ENCODE peak calls at places on chromosomes 13 and 19, in ten cellular contexts. One of them, this sample, is unnamed. For H3K4me1, the result is how much of the 10 kb centered on the place peaks cover.

GRCh38 chr13:72536668-72537399 is 190.6 kb downstream of the MZT1 start:
- DNase-seq in breast epithelium: no peak
- DNase-seq in astrocyte: peak
- DNase-seq in right lobe of liver: peak
- DNase-seq in psoas muscle: no peak
- DNase-seq in body of pancreas: no peak
- DNase-seq in stomach: no peak
- DNase-seq in cardiac muscle cell: peak
- DNase-seq in mammary epithelial cell: no peak
- DNase-seq in thyroid gland: peak
- DNase-seq in this sample: peak

GRCh38 chr19:46898731-46899130 is 37.9 kb downstream of the ARHGAP35 start:
- DNase-seq in mammary epithelial cell: peak
- DNase-seq in cardiac muscle cell: peak
- DNase-seq in astrocyte: peak
- DNase-seq in breast epithelium: no peak
- DNase-seq in body of pancreas: peak
- DNase-seq in thyroid gland: no peak
- DNase-seq in right lobe of liver: no peak
- DNase-seq in psoas muscle: no peak
- DNase-seq in stomach: no peak
- DNase-seq in this sample: no peak

GRCh38 chr19:30564551-30565011 is 192.4 kb downstream of the ZNF536 start:
- DNase-seq in thyroid gland: no peak
- DNase-seq in mammary epithelial cell: no peak
- DNase-seq in psoas muscle: no peak
- DNase-seq in breast epithelium: no peak
- DNase-seq in right lobe of liver: no peak
- DNase-seq in stomach: no peak
- DNase-seq in body of pancreas: no peak
- DNase-seq in cardiac muscle cell: no peak
- DNase-seq in astrocyte: no peak
- DNase-seq in this sample: no peak

GRCh38 chr19:15398501-15399233 is 19.1 kb upstream of the AKAP8 start:
- DNase-seq in body of pancreas: no peak
- DNase-seq in breast epithelium: no peak
- DNase-seq in stomach: no peak
- DNase-seq in psoas muscle: peak
- DNase-seq in astrocyte: no peak
- DNase-seq in thyroid gland: no peak
- DNase-seq in right lobe of liver: peak
- DNase-seq in cardiac muscle cell: no peak
- DNase-seq in mammary epithelial cell: no peak
- DNase-seq in this sample: no peak

GRCh38 chr19:54191671-54192453 is 754 bp downstream of the TSEN34 start:
- DNase-seq in mammary epithelial cell: no peak
- DNase-seq in stomach: no peak
- DNase-seq in astrocyte: no peak
- DNase-seq in right lobe of liver: peak
- DNase-seq in cardiac muscle cell: no peak
- DNase-seq in thyroid gland: no peak
- DNase-seq in body of pancreas: no peak
- DNase-seq in psoas muscle: no peak
- DNase-seq in breast epithelium: no peak
- DNase-seq in this sample: peak

GRCh38 chr13:60162096-60162495 is 1.6 kb downstream of the DIAPH3 start:
- DNase-seq in thyroid gland: no peak
- DNase-seq in stomach: no peak
- DNase-seq in body of pancreas: no peak
- DNase-seq in psoas muscle: no peak
- DNase-seq in cardiac muscle cell: no peak
- DNase-seq in astrocyte: peak
- DNase-seq in mammary epithelial cell: peak
- DNase-seq in breast epithelium: no peak
- DNase-seq in right lobe of liver: no peak
- DNase-seq in this sample: no peak

GRCh38 chr13:67754016-67754415 is 523.9 kb upstream of the PCDH9 start:
- DNase-seq in breast epithelium: no peak
- DNase-seq in body of pancreas: no peak
- DNase-seq in psoas muscle: no peak
- DNase-seq in mammary epithelial cell: no peak
- DNase-seq in stomach: no peak
- DNase-seq in right lobe of liver: no peak
- DNase-seq in astrocyte: no peak
- DNase-seq in thyroid gland: no peak
- DNase-seq in cardiac muscle cell: no peak
- DNase-seq in this sample: no peak

GRCh38 chr19:11964496-11964857 is 363 bp upstream of the ZNF763 start:
- DNase-seq in body of pancreas: no peak
- DNase-seq in thyroid gland: no peak
- DNase-seq in psoas muscle: no peak
- DNase-seq in stomach: no peak
- DNase-seq in astrocyte: no peak
- DNase-seq in right lobe of liver: no peak
- DNase-seq in mammary epithelial cell: no peak
- DNase-seq in cardiac muscle cell: no peak
- DNase-seq in breast epithelium: no peak
- DNase-seq in this sample: no peak

GRCh38 chr19:6273701-6274601 is 5.8 kb downstream of the MLLT1 start:
- DNase-seq in body of pancreas: peak
- DNase-seq in stomach: peak
- DNase-seq in astrocyte: peak
- DNase-seq in cardiac muscle cell: no peak
- DNase-seq in mammary epithelial cell: peak
- DNase-seq in psoas muscle: peak
- DNase-seq in thyroid gland: peak
- DNase-seq in breast epithelium: peak
- DNase-seq in right lobe of liver: peak
- DNase-seq in this sample: peak

GRCh38 chr19:10680545-10681135 is 20.6 kb upstream of the QTRT1 start:
- DNase-seq in thyroid gland: no peak
- DNase-seq in stomach: no peak
- DNase-seq in astrocyte: no peak
- DNase-seq in cardiac muscle cell: no peak
- DNase-seq in psoas muscle: no peak
- DNase-seq in body of pancreas: no peak
- DNase-seq in mammary epithelial cell: no peak
- DNase-seq in breast epithelium: no peak
- DNase-seq in right lobe of liver: no peak
- DNase-seq in this sample: no peak

GRCh38 chr19:10682397-10683063 is 18.7 kb upstream of the QTRT1 start:
- DNase-seq in astrocyte: no peak
- DNase-seq in body of pancreas: no peak
- DNase-seq in thyroid gland: no peak
- DNase-seq in right lobe of liver: no peak
- DNase-seq in cardiac muscle cell: no peak
- DNase-seq in mammary epithelial cell: no peak
- DNase-seq in psoas muscle: no peak
- DNase-seq in stomach: no peak
- DNase-seq in breast epithelium: no peak
- DNase-seq in this sample: no peak

GRCh38 chr19:10683064-10683426 is 18.2 kb upstream of the QTRT1 start:
- DNase-seq in body of pancreas: no peak
- DNase-seq in stomach: no peak
- DNase-seq in psoas muscle: no peak
- DNase-seq in cardiac muscle cell: no peak
- DNase-seq in breast epithelium: no peak
- DNase-seq in right lobe of liver: no peak
- DNase-seq in thyroid gland: no peak
- DNase-seq in astrocyte: no peak
- DNase-seq in mammary epithelial cell: no peak
- DNase-seq in this sample: no peak

GRCh38 chr19:10679743-10680142 is 21.5 kb upstream of the QTRT1 start:
- DNase-seq in cardiac muscle cell: no peak
- DNase-seq in breast epithelium: no peak
- DNase-seq in mammary epithelial cell: no peak
- DNase-seq in right lobe of liver: no peak
- DNase-seq in stomach: no peak
- DNase-seq in astrocyte: no peak
- DNase-seq in body of pancreas: no peak
- DNase-seq in psoas muscle: no peak
- DNase-seq in thyroid gland: no peak
- DNase-seq in this sample: no peak

DNA sequence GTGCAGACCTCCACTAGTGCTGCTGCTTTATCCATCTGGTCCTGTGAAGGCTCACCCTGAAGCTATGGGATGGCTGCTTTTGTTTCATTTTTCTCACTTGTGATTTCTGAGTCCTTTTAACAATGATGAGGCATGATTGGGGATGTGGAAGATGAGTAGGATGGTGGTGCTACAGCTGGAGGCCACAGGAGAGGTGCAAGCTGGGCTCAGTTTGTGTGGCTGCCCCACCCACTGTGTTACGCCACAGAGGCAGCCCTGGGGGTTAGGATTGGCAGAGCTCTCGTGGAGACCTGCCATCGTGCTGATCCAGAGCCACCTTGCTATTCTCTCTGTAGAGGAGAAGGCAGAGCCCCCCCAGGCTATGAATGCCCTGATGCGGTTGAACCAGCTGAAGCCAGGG is 19.6 kb upstream of the QTRT1 start:
- DNase-seq in stomach: no peak
- DNase-seq in mammary epithelial cell: no peak
- DNase-seq in cardiac muscle cell: no peak
- DNase-seq in right lobe of liver: no peak
- DNase-seq in astrocyte: no peak
- DNase-seq in body of pancreas: no peak
- DNase-seq in thyroid gland: no peak
- DNase-seq in breast epithelium: no peak
- DNase-seq in psoas muscle: no peak
- DNase-seq in this sample: no peak
- H3K4me1 ChIP-seq in stomach: under half
- H3K4me1 ChIP-seq in mammary epithelial cell: under half
- H3K4me1 ChIP-seq in cardiac muscle cell: under half
- H3K4me1 ChIP-seq in right lobe of liver: under half
- H3K4me1 ChIP-seq in astrocyte: under half
- H3K4me1 ChIP-seq in body of pancreas: under half
- H3K4me1 ChIP-seq in thyroid gland: under half
- H3K4me1 ChIP-seq in breast epithelium: under half
- H3K4me1 ChIP-seq in psoas muscle: under half
- H3K4me1 ChIP-seq in this sample: under half

GRCh38 chr13:76053181-76053580 is 417.1 kb downstream of the LMO7 start:
- DNase-seq in astrocyte: no peak
- DNase-seq in body of pancreas: no peak
- DNase-seq in thyroid gland: no peak
- DNase-seq in breast epithelium: no peak
- DNase-seq in stomach: no peak
- DNase-seq in psoas muscle: no peak
- DNase-seq in mammary epithelial cell: peak
- DNase-seq in right lobe of liver: no peak
- DNase-seq in cardiac muscle cell: no peak
- DNase-seq in this sample: no peak
- H3K4me3 ChIP-seq in astrocyte: no peak
- H3K4me3 ChIP-seq in body of pancreas: no peak
- H3K4me3 ChIP-seq in thyroid gland: no peak
- H3K4me3 ChIP-seq in breast epithelium: no peak
- H3K4me3 ChIP-seq in stomach: no peak
- H3K4me3 ChIP-seq in psoas muscle: no peak
- H3K4me3 ChIP-seq in mammary epithelial cell: no peak
- H3K4me3 ChIP-seq in right lobe of liver: no peak
- H3K4me3 ChIP-seq in cardiac muscle cell: no peak
- H3K4me3 ChIP-seq in this sample: no peak

GRCh38 chr13:74324338-74324737 is 190.1 kb upstream of the KLF12 start:
- DNase-seq in breast epithelium: no peak
- DNase-seq in body of pancreas: no peak
- DNase-seq in stomach: no peak
- DNase-seq in mammary epithelial cell: no peak
- DNase-seq in right lobe of liver: no peak
- DNase-seq in thyroid gland: no peak
- DNase-seq in cardiac muscle cell: no peak
- DNase-seq in psoas muscle: no peak
- DNase-seq in astrocyte: no peak
- DNase-seq in this sample: no peak

GRCh38 chr13:74325106-74325505 is 190.9 kb upstream of the KLF12 start:
- DNase-seq in body of pancreas: peak
- DNase-seq in psoas muscle: no peak
- DNase-seq in breast epithelium: no peak
- DNase-seq in cardiac muscle cell: peak
- DNase-seq in right lobe of liver: no peak
- DNase-seq in thyroid gland: peak
- DNase-seq in mammary epithelial cell: peak
- DNase-seq in astrocyte: peak
- DNase-seq in stomach: no peak
- DNase-seq in this sample: no peak

GRCh38 chr13:74335370-74335769 is 201.2 kb upstream of the KLF12 start:
- DNase-seq in thyroid gland: no peak
- DNase-seq in mammary epithelial cell: no peak
- DNase-seq in body of pancreas: no peak
- DNase-seq in breast epithelium: no peak
- DNase-seq in right lobe of liver: no peak
- DNase-seq in psoas muscle: no peak
- DNase-seq in astrocyte: no peak
- DNase-seq in stomach: no peak
- DNase-seq in cardiac muscle cell: no peak
- DNase-seq in this sample: no peak

DNA sequence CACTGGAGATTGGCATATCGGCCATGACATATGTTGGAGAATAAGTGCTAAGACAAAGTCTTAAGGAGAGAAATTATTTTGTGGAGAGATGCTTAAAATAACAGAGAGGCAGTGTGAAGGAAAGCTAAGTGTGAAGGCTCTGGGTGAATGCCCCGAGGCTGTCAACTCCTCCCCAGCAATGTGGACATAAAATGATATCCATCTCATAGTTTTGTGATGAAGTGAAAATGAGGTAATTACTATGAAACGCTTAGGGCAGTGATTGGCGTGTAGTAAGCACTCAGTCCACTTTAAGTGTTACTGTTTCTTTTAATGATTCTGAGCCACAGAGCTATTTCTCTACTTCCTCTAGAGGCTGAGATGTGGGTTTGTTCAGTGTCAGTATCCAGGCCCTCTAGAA is 195.8 kb upstream of the KLF12 start:
- DNase-seq in astrocyte: no peak
- DNase-seq in mammary epithelial cell: peak
- DNase-seq in breast epithelium: no peak
- DNase-seq in psoas muscle: no peak
- DNase-seq in right lobe of liver: no peak
- DNase-seq in thyroid gland: no peak
- DNase-seq in cardiac muscle cell: no peak
- DNase-seq in body of pancreas: no peak
- DNase-seq in stomach: no peak
- DNase-seq in this sample: no peak
- TF ChIP-seq CTCF in astrocyte: no peak
- TF ChIP-seq CTCF in mammary epithelial cell: no peak
- TF ChIP-seq CTCF in breast epithelium: no peak
- TF ChIP-seq CTCF in psoas muscle: no peak
- TF ChIP-seq CTCF in right lobe of liver: no peak
- TF ChIP-seq CTCF in thyroid gland: no peak
- TF ChIP-seq CTCF in cardiac muscle cell: no peak
- TF ChIP-seq CTCF in body of pancreas: no peak
- TF ChIP-seq CTCF in stomach: no peak
- TF ChIP-seq CTCF in this sample: no peak

DNA sequence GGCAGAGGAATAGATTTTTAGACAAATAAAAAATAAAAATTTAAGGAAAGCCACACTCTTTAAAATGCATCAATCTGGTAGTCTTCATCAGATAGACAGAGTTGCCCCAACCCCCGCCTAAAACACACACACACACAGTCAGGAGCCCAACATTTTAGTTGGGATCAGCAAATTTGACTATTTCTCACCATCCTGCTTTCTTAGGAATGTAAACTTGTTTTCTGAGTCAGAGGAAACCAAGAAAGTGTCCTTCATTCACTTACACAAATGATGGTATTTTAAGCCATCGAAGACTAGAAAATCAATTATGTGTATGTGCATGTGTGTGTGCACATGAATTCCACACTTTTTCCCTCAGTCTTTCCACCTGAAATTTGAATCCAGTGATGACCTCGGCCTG is 1657.5 kb downstream of the SLITRK1 start:
- DNase-seq in astrocyte: no peak
- DNase-seq in cardiac muscle cell: no peak
- DNase-seq in mammary epithelial cell: no peak
- DNase-seq in psoas muscle: no peak
- DNase-seq in stomach: no peak
- DNase-seq in body of pancreas: no peak
- DNase-seq in thyroid gland: no peak
- DNase-seq in breast epithelium: no peak
- DNase-seq in right lobe of liver: no peak
- DNase-seq in this sample: no peak
- H3K4me1 ChIP-seq in astrocyte: under half
- H3K4me1 ChIP-seq in cardiac muscle cell: under half
- H3K4me1 ChIP-seq in mammary epithelial cell: under half
- H3K4me1 ChIP-seq in psoas muscle: under half
- H3K4me1 ChIP-seq in stomach: under half
- H3K4me1 ChIP-seq in body of pancreas: under half
- H3K4me1 ChIP-seq in thyroid gland: under half
- H3K4me1 ChIP-seq in breast epithelium: under half
- H3K4me1 ChIP-seq in right lobe of liver: under half
- H3K4me1 ChIP-seq in this sample: under half